ENCODE peak calls at places on chromosome 15, in nine cellular contexts. One of them, this sample, is unnamed.

GRCh38 chr15:91946914-91947313 is 93.4 kb downstream of the SLCO3A1 start:
- DNase-seq in AG09319: no peak
- DNase-seq in ovary: no peak
- DNase-seq in GM10248: no peak
- DNase-seq in type B pancreatic cell: no peak
- DNase-seq in uterus: no peak
- DNase-seq in WTC11: no peak
- DNase-seq in HL-60: no peak
- DNase-seq in GM20000: no peak
- DNase-seq in this sample: peak; percentile 27

GRCh38 chr15:63402498-63403253 is 21.0 kb upstream of the CA12 start:
- DNase-seq in AG09319: no peak
- DNase-seq in ovary: no peak
- DNase-seq in GM10248: peak; percentile 45
- DNase-seq in type B pancreatic cell: no peak
- DNase-seq in uterus: no peak
- DNase-seq in WTC11: no peak
- DNase-seq in HL-60: no peak
- DNase-seq in GM20000: peak; percentile 54
- DNase-seq in this sample: no peak

GRCh38 chr15:94709319-94709718 is 478.0 kb downstream of the MCTP2 start:
- DNase-seq in AG09319: no peak
- DNase-seq in ovary: no peak
- DNase-seq in GM10248: no peak
- DNase-seq in type B pancreatic cell: no peak
- DNase-seq in uterus: no peak
- DNase-seq in WTC11: no peak
- DNase-seq in HL-60: no peak
- DNase-seq in GM20000: no peak
- DNase-seq in this sample: no peak

GRCh38 chr15:75739791-75740190 is 27.1 kb upstream of the CSPG4 start:
- DNase-seq in AG09319: no peak
- DNase-seq in ovary: no peak
- DNase-seq in GM10248: no peak
- DNase-seq in type B pancreatic cell: no peak
- DNase-seq in uterus: no peak
- DNase-seq in WTC11: no peak
- DNase-seq in HL-60: no peak
- DNase-seq in GM20000: no peak
- DNase-seq in this sample: no peak

GRCh38 chr15:101324513-101325177 is 29.6 kb upstream of the SNRPA1 start:
- DNase-seq in AG09319: no peak
- DNase-seq in ovary: no peak
- DNase-seq in GM10248: no peak
- DNase-seq in type B pancreatic cell: no peak
- DNase-seq in uterus: no peak
- DNase-seq in WTC11: no peak
- DNase-seq in HL-60: peak; percentile 43
- DNase-seq in GM20000: no peak
- DNase-seq in this sample: no peak

GRCh38 chr15:29377141-29377540 is 107.5 kb upstream of the NSMCE3 start:
- DNase-seq in AG09319: no peak
- DNase-seq in ovary: no peak
- DNase-seq in GM10248: no peak
- DNase-seq in type B pancreatic cell: no peak
- DNase-seq in uterus: no peak
- DNase-seq in WTC11: no peak
- DNase-seq in HL-60: no peak
- DNase-seq in GM20000: no peak
- DNase-seq in this sample: no peak

GRCh38 chr15:57947781-57948180 is 117.7 kb downstream of the ALDH1A2 start:
- DNase-seq in AG09319: no peak
- DNase-seq in ovary: peak; percentile 49
- DNase-seq in GM10248: no peak
- DNase-seq in type B pancreatic cell: no peak
- DNase-seq in uterus: peak; percentile 45
- DNase-seq in WTC11: peak; percentile 24
- DNase-seq in HL-60: no peak
- DNase-seq in GM20000: no peak
- DNase-seq in this sample: no peak

GRCh38 chr15:42194502-42194901 is 13.6 kb downstream of the VPS39 start:
- DNase-seq in AG09319: no peak
- DNase-seq in ovary: no peak
- DNase-seq in GM10248: no peak
- DNase-seq in type B pancreatic cell: no peak
- DNase-seq in uterus: no peak
- DNase-seq in WTC11: no peak
- DNase-seq in HL-60: peak; percentile 61
- DNase-seq in GM20000: no peak
- DNase-seq in this sample: no peak

GRCh38 chr15:60004019-60004845 is at the start of gene FOXB1:
- DNase-seq in AG09319: no peak
- DNase-seq in ovary: no peak
- DNase-seq in GM10248: peak; percentile 26
- DNase-seq in type B pancreatic cell: no peak
- DNase-seq in uterus: no peak
- DNase-seq in WTC11: peak; percentile 87
- DNase-seq in HL-60: peak; percentile 16
- DNase-seq in GM20000: peak; percentile 38
- DNase-seq in this sample: peak; percentile 66

GRCh38 chr15:74989527-74989926 is 5.8 kb upstream of the SCAMP5 start:
- DNase-seq in AG09319: no peak
- DNase-seq in ovary: no peak
- DNase-seq in GM10248: no peak
- DNase-seq in type B pancreatic cell: no peak
- DNase-seq in uterus: no peak
- DNase-seq in WTC11: no peak
- DNase-seq in HL-60: no peak
- DNase-seq in GM20000: no peak
- DNase-seq in this sample: no peak

GRCh38 chr15:79030470-79030869 is 60.1 kb downstream of the RASGRF1 start:
- DNase-seq in AG09319: no peak
- DNase-seq in ovary: no peak
- DNase-seq in GM10248: no peak
- DNase-seq in type B pancreatic cell: no peak
- DNase-seq in uterus: no peak
- DNase-seq in WTC11: no peak
- DNase-seq in HL-60: no peak
- DNase-seq in GM20000: no peak
- DNase-seq in this sample: no peak

GRCh38 chr15:46416544-46416943 is 781.7 kb downstream of the SQOR start:
- DNase-seq in AG09319: no peak
- DNase-seq in ovary: no peak
- DNase-seq in GM10248: no peak
- DNase-seq in type B pancreatic cell: no peak
- DNase-seq in uterus: no peak
- DNase-seq in WTC11: no peak
- DNase-seq in HL-60: no peak
- DNase-seq in GM20000: no peak
- DNase-seq in this sample: no peak

GRCh38 chr15:99980791-99981190 is 247.6 kb upstream of the LYSMD4 start:
- DNase-seq in AG09319: no peak
- DNase-seq in ovary: no peak
- DNase-seq in GM10248: no peak
- DNase-seq in type B pancreatic cell: no peak
- DNase-seq in uterus: no peak
- DNase-seq in WTC11: no peak
- DNase-seq in HL-60: no peak
- DNase-seq in GM20000: no peak
- DNase-seq in this sample: no peak

GRCh38 chr15:99979371-99979770 is 246.1 kb upstream of the LYSMD4 start:
- DNase-seq in AG09319: no peak
- DNase-seq in ovary: no peak
- DNase-seq in GM10248: no peak
- DNase-seq in type B pancreatic cell: no peak
- DNase-seq in uterus: no peak
- DNase-seq in WTC11: no peak
- DNase-seq in HL-60: no peak
- DNase-seq in GM20000: no peak
- DNase-seq in this sample: no peak

GRCh38 chr15:99981839-99982658 is 248.8 kb upstream of the LYSMD4 start:
- DNase-seq in AG09319: no peak
- DNase-seq in ovary: no peak
- DNase-seq in GM10248: no peak
- DNase-seq in type B pancreatic cell: no peak
- DNase-seq in uterus: no peak
- DNase-seq in WTC11: peak; percentile 22
- DNase-seq in HL-60: no peak
- DNase-seq in GM20000: no peak
- DNase-seq in this sample: peak; percentile 16

GRCh38 chr15:99982662-99983061 is 249.4 kb upstream of the LYSMD4 start:
- DNase-seq in AG09319: no peak
- DNase-seq in ovary: no peak
- DNase-seq in GM10248: no peak
- DNase-seq in type B pancreatic cell: no peak
- DNase-seq in uterus: no peak
- DNase-seq in WTC11: no peak
- DNase-seq in HL-60: no peak
- DNase-seq in GM20000: no peak
- DNase-seq in this sample: no peak

DNA sequence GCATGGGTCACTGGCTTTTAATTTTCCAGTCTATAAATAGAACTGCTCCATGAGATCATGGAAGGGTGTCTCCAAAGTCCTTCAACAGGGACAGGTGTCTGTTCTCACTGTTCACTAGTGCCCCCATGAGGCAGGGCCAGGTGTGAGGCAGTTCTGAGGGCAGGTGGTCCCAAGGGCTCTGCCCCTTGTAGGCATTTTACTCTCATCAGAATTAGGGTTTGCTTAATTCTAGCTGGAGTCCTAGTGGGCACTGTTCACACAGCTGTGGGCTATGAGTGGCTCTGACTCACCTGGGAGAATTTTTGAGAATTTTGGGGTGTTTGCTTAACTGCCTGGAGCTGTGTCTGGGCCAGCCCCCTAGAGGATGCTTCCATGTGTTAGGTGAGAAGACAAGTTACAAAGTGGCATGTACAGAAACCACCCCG is 248.0 kb upstream of the LYSMD4 start:
- DNase-seq in AG09319: no peak
- DNase-seq in ovary: no peak
- DNase-seq in GM10248: no peak
- DNase-seq in type B pancreatic cell: no peak
- DNase-seq in uterus: no peak
- DNase-seq in WTC11: peak; percentile 49
- DNase-seq in HL-60: no peak
- DNase-seq in GM20000: no peak
- DNase-seq in this sample: no peak
- TF ChIP-seq CTCF in AG09319: no peak
- TF ChIP-seq CTCF in ovary: no peak
- TF ChIP-seq CTCF in GM10248: no peak
- TF ChIP-seq CTCF in type B pancreatic cell: no peak
- TF ChIP-seq CTCF in uterus: no peak
- TF ChIP-seq CTCF in WTC11: peak; percentile 14
- TF ChIP-seq CTCF in HL-60: no peak
- TF ChIP-seq CTCF in GM20000: no peak
- TF ChIP-seq CTCF in this sample: no peak

GRCh38 chr15:34620122-34620521 is 36.7 kb upstream of the GOLGA8B start:
- DNase-seq in AG09319: no peak
- DNase-seq in ovary: no peak
- DNase-seq in GM10248: no peak
- DNase-seq in type B pancreatic cell: no peak
- DNase-seq in uterus: no peak
- DNase-seq in WTC11: no peak
- DNase-seq in HL-60: no peak
- DNase-seq in GM20000: no peak
- DNase-seq in this sample: no peak

GRCh38 chr15:34618073-34618472 is 34.6 kb upstream of the GOLGA8B start:
- DNase-seq in AG09319: no peak
- DNase-seq in ovary: no peak
- DNase-seq in GM10248: no peak
- DNase-seq in type B pancreatic cell: no peak
- DNase-seq in uterus: no peak
- DNase-seq in WTC11: no peak
- DNase-seq in HL-60: no peak
- DNase-seq in GM20000: no peak
- DNase-seq in this sample: no peak

GRCh38 chr15:34619151-34619550 is 35.7 kb upstream of the GOLGA8B start:
- DNase-seq in AG09319: no peak
- DNase-seq in ovary: no peak
- DNase-seq in GM10248: no peak
- DNase-seq in type B pancreatic cell: no peak
- DNase-seq in uterus: no peak
- DNase-seq in WTC11: no peak
- DNase-seq in HL-60: no peak
- DNase-seq in GM20000: no peak
- DNase-seq in this sample: no peak

GRCh38 chr15:34620814-34621213 is 37.4 kb upstream of the GOLGA8B start:
- DNase-seq in AG09319: no peak
- DNase-seq in ovary: no peak
- DNase-seq in GM10248: no peak
- DNase-seq in type B pancreatic cell: no peak
- DNase-seq in uterus: no peak
- DNase-seq in WTC11: no peak
- DNase-seq in HL-60: no peak
- DNase-seq in GM20000: no peak
- DNase-seq in this sample: no peak

GRCh38 chr15:34621675-34622074 is 38.2 kb upstream of the GOLGA8B start:
- DNase-seq in AG09319: no peak
- DNase-seq in ovary: no peak
- DNase-seq in GM10248: no peak
- DNase-seq in type B pancreatic cell: no peak
- DNase-seq in uterus: no peak
- DNase-seq in WTC11: no peak
- DNase-seq in HL-60: no peak
- DNase-seq in GM20000: no peak
- DNase-seq in this sample: no peak
- TF ChIP-seq CTCF in AG09319: peak; percentile 35
- TF ChIP-seq CTCF in ovary: no peak
- TF ChIP-seq CTCF in GM10248: peak; percentile 61
- TF ChIP-seq CTCF in type B pancreatic cell: peak; percentile 53
- TF ChIP-seq CTCF in uterus: peak; percentile 44
- TF ChIP-seq CTCF in WTC11: no peak
- TF ChIP-seq CTCF in HL-60: no peak
- TF ChIP-seq CTCF in GM20000: no peak
- TF ChIP-seq CTCF in this sample: no peak

GRCh38 chr15:65517866-65518207 is 348 bp upstream of the DPP8 start:
- DNase-seq in AG09319: no peak
- DNase-seq in ovary: no peak
- DNase-seq in GM10248: no peak
- DNase-seq in type B pancreatic cell: no peak
- DNase-seq in uterus: no peak
- DNase-seq in WTC11: no peak
- DNase-seq in HL-60: no peak
- DNase-seq in GM20000: no peak
- DNase-seq in this sample: no peak
- TF ChIP-seq CTCF in AG09319: no peak
- TF ChIP-seq CTCF in ovary: no peak
- TF ChIP-seq CTCF in GM10248: no peak
- TF ChIP-seq CTCF in type B pancreatic cell: no peak
- TF ChIP-seq CTCF in uterus: no peak
- TF ChIP-seq CTCF in WTC11: no peak
- TF ChIP-seq CTCF in HL-60: no peak
- TF ChIP-seq CTCF in GM20000: no peak
- TF ChIP-seq CTCF in this sample: no peak

DNA sequence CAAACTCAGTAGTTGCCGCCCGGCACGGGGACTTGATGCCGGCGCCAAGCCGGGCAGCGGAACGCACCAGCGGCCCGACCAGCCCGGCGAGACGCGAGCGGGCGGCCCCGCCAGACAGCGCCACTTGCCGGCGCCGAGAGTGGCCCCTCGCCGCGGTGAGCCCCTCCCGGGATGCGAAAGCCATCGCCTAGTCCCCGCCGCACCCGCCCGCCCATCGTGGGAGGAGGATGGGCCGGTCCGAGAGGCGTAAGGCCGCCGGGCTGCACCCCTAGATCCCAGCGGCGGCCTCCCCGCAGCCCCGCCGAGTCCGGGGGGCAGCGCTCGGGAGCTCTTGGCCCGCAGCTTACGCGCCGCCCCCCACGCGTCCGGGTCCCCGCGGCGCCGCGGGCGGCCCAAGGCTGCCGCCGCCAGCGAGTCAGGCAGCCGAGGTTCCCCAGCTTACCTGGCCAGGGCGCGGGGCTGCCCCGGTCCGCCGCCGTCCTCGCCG is 609 bp downstream of the GOLGA8A start:
- DNase-seq in AG09319: peak; percentile 5
- DNase-seq in ovary: peak; percentile 59
- DNase-seq in GM10248: peak; percentile 67
- DNase-seq in type B pancreatic cell: peak; percentile 75
- DNase-seq in uterus: no peak
- DNase-seq in WTC11: peak; percentile 36
- DNase-seq in HL-60: no peak
- DNase-seq in GM20000: peak; percentile 78
- DNase-seq in this sample: peak; percentile 57
- TF ChIP-seq CTCF in AG09319: no peak
- TF ChIP-seq CTCF in ovary: no peak
- TF ChIP-seq CTCF in GM10248: peak; percentile 40
- TF ChIP-seq CTCF in type B pancreatic cell: no peak
- TF ChIP-seq CTCF in uterus: no peak
- TF ChIP-seq CTCF in WTC11: no peak
- TF ChIP-seq CTCF in HL-60: no peak
- TF ChIP-seq CTCF in GM20000: no peak
- TF ChIP-seq CTCF in this sample: no peak

This sample was measured in endothelial cell.